ENCODE peak calls at places on chromosome 19, in seven cellular contexts. S, L, B, X, I, H and R are unnamed samples.

GRCh38 chr19:13881692-13882418 is 4.9 kb downstream of the NANOS3 start:
- DNase-seq in X (peak; percentile 75), H (no peak), B (no peak), I (peak; percentile 85), L (no peak), S (no peak), R (peak; percentile 45)

GRCh38 chr19:11361771-11362731 is 6.8 kb downstream of the PLPPR2 start:
- DNase-seq in H (no peak), L (no peak), I (no peak), B (no peak), X (no peak), S (no peak), R (no peak)

GRCh38 chr19:38837656-38838121 is 6.1 kb upstream of the ECH1 start:
- DNase-seq in B (peak; percentile 51), I (peak; percentile 39), S (no peak), L (no peak), X (peak; percentile 93), H (no peak), R (no peak)

GRCh38 chr19:45306522-45307027 is 16.1 kb downstream of the CKM start:
- DNase-seq in I (no peak), H (no peak), X (no peak), S (no peak), B (no peak), L (peak; percentile 62), R (no peak)

GRCh38 chr19:12779162-12779993 is 4.0 kb upstream of the HOOK2 start:
- DNase-seq in X (peak; percentile 82), B (no peak), L (peak; percentile 58), H (peak; percentile 95), S (no peak), I (peak; percentile 85), R (peak; percentile 97)

GRCh38 chr19:11963566-11964355 is 1.1 kb upstream of the ZNF763 start:
- DNase-seq in S (peak; percentile 47), H (peak; percentile 46), B (peak; percentile 35), L (peak; percentile 87), I (peak; percentile 84), X (peak; percentile 68), R (peak; percentile 78)

GRCh38 chr19:15129856-15130580 is 22.8 kb downstream of the SYDE1 start:
- DNase-seq in S (no peak), B (peak; percentile 80), I (no peak), L (no peak), X (no peak), H (no peak), R (no peak)

GRCh38 chr19:38843175-38843758 is 6.5 kb downstream of the HNRNPL start:
- DNase-seq in I (no peak), S (no peak), L (no peak), X (no peak), H (no peak), B (no peak), R (no peak)

GRCh38 chr19:28847468-28847867 is 365.5 kb downstream of the UQCRFS1 start:
- DNase-seq in I (peak; percentile 16), X (peak; percentile 32), B (no peak), H (no peak), L (no peak), S (no peak), R (peak; percentile 80)

GRCh38 chr19:39119830-39120229 is 5.8 kb upstream of the PAK4 start:
- DNase-seq in X (no peak), B (no peak), L (no peak), I (no peak), H (no peak), S (no peak), R (no peak)

GRCh38 chr19:54123682-54124081 is 8.1 kb downstream of the PRPF31 start:
- DNase-seq in S (no peak), I (no peak), H (no peak), B (no peak), L (no peak), X (no peak), R (no peak)

GRCh38 chr19:55300821-55301458 is 17.1 kb downstream of the BRSK1 start:
- DNase-seq in H (no peak), L (no peak), S (no peak), I (no peak), B (no peak), X (no peak), R (no peak)

GRCh38 chr19:821976-822773 is 420 bp upstream of the PLPPR3 start:
- DNase-seq in S (no peak), L (peak; percentile 71), I (no peak), X (no peak), H (no peak), B (no peak), R (no peak)

GRCh38 chr19:2533072-2533425 is 57.1 kb downstream of the GADD45B start:
- DNase-seq in B (no peak), H (no peak), L (no peak), I (no peak), S (no peak), X (no peak), R (no peak)

GRCh38 chr19:45693168-45693788 is 812 bp downstream of the QPCTL start:
- DNase-seq in H (peak; percentile 63), X (peak; percentile 71), L (peak; percentile 89), S (peak; percentile 50), B (peak; percentile 75), I (peak; percentile 89), R (peak; percentile 74)

GRCh38 chr19:48683349-48683748 is 10.5 kb upstream of the NTN5 start:
- DNase-seq in X (peak; percentile 66), B (no peak), L (no peak), I (peak; percentile 63), H (peak; percentile 62), S (no peak), R (peak; percentile 65)

GRCh38 chr19:10096615-10096963 is 5.9 kb downstream of the ANGPTL6 start:
- DNase-seq in H (no peak), X (no peak), B (no peak), L (no peak), I (no peak), S (no peak), R (no peak)

GRCh38 chr19:38252935-38253691 is 3.1 kb downstream of the PPP1R14A start:
- DNase-seq in B (no peak), X (no peak), S (no peak), L (peak; percentile 10), I (no peak), H (no peak), R (no peak)

GRCh38 chr19:2180114-2180513 is 16.4 kb downstream of the DOT1L start:
- DNase-seq in I (no peak), X (no peak), S (no peak), B (no peak), L (no peak), H (no peak), R (no peak)

GRCh38 chr19:19530889-19531288 is 2.2 kb downstream of the YJEFN3 start:
- DNase-seq in S (no peak), L (no peak), H (no peak), I (no peak), B (no peak), X (no peak), R (no peak)

GRCh38 chr19:17863520-17864182 is 3.9 kb downstream of the RPL18A start:
- DNase-seq in L (no peak), B (no peak), I (no peak), H (no peak), X (no peak), S (no peak), R (no peak)